ENCODE peak calls at places on chromosomes 13 and 19, in nine cellular contexts. W, B, Z, Y, L, J, Q, X and O are unnamed samples.

GRCh38 chr13:111853766-111854165 is 213.2 kb upstream of the SOX1 start:
- DNase-seq in W (no peak), B (no peak), Q (peak; percentile 24), X (no peak), Z (no peak), J (no peak), L (no peak), Y (no peak), O (no peak)

GRCh38 chr13:45206340-45206739 is 5.5 kb upstream of the KCTD4 start:
- DNase-seq in Y (peak; percentile 99), B (no peak), X (peak; percentile 69), Z (peak; percentile 87), Q (no peak), J (no peak), L (no peak), W (peak; percentile 97), O (no peak)

GRCh38 chr19:55305491-55305890 is 19.6 kb downstream of the TMEM150B start:
- DNase-seq in L (no peak), J (no peak), W (no peak), Q (no peak), Z (no peak), X (no peak), Y (peak; percentile 26), B (peak; percentile 30), O (peak; percentile 10)

GRCh38 chr19:38838208-38838985 is 6.8 kb upstream of the ECH1 start:
- DNase-seq in B (no peak), Z (no peak), L (no peak), Q (no peak), W (no peak), X (no peak), Y (peak; percentile 95), J (no peak), O (no peak)

GRCh38 chr13:22173605-22174004 is 502.7 kb downstream of the FGF9 start:
- DNase-seq in Q (no peak), L (no peak), W (no peak), Y (peak; percentile 64), Z (peak; percentile 24), X (no peak), B (no peak), J (no peak), O (no peak)

GRCh38 chr19:49415102-49415809 is 8.0 kb downstream of the PTH2 start:
- DNase-seq in Y (no peak), Z (no peak), J (no peak), X (peak; percentile 82), B (no peak), W (no peak), L (no peak), Q (no peak), O (no peak)

GRCh38 chr13:39036212-39036611 is 1.7 kb downstream of the PROSER1 start:
- DNase-seq in X (no peak), J (no peak), Q (no peak), B (no peak), Y (peak; percentile 47), L (no peak), Z (no peak), W (peak; percentile 12), O (no peak)

GRCh38 chr19:54420383-54421168 is 5.3 kb downstream of the TTYH1 start:
- DNase-seq in Q (no peak), L (no peak), Z (no peak), Y (no peak), W (no peak), B (no peak), J (peak; percentile 74), X (no peak), O (no peak)

GRCh38 chr13:24389506-24389905 is 80.1 kb downstream of the C1QTNF9 start:
- DNase-seq in Q (no peak), Z (no peak), Y (no peak), X (no peak), J (no peak), B (no peak), W (no peak), L (no peak), O (no peak)

GRCh38 chr13:102774596-102775375 is 1.2 kb upstream of the TEX30 start:
- DNase-seq in W (no peak), Q (no peak), Y (no peak), B (no peak), X (no peak), J (no peak), Z (no peak), L (no peak), O (no peak)

GRCh38 chr13:34044041-34044440 is 226.1 kb downstream of the RFC3 start:
- DNase-seq in Q (no peak), B (no peak), L (no peak), Z (peak; percentile 61), Y (peak; percentile 35), J (no peak), X (no peak), W (peak; percentile 75), O (no peak)

GRCh38 chr19:46603195-46603637 is 2.1 kb downstream of the CALM3 start:
- DNase-seq in J (peak; percentile 20), Q (no peak), L (no peak), X (no peak), Z (no peak), Y (no peak), B (no peak), W (no peak), O (no peak)

GRCh38 chr19:2793126-2793525 is 7.8 kb downstream of the THOP1 start:
- DNase-seq in B (no peak), J (no peak), Z (no peak), W (no peak), L (no peak), X (no peak), Y (no peak), Q (no peak), O (no peak)

GRCh38 chr13:80033286-80033685 is 307.6 kb downstream of the SPRY2 start:
- DNase-seq in Y (peak; percentile 41), X (no peak), J (no peak), Z (no peak), L (no peak), B (no peak), W (no peak), Q (no peak), O (no peak)

GRCh38 chr19:12705169-12705568 is 8.7 kb upstream of the FBXW9 start:
- DNase-seq in L (no peak), J (no peak), X (no peak), W (no peak), B (no peak), Q (no peak), Y (no peak), Z (no peak), O (no peak)

GRCh38 chr19:6802336-6803035 is 30.0 kb downstream of the VAV1 start:
- DNase-seq in Y (peak; percentile 64), W (no peak), L (no peak), B (peak; percentile 27), Q (peak; percentile 84), X (peak; percentile 73), J (peak; percentile 37), Z (no peak), O (no peak)

GRCh38 chr13:49226613-49227012 is 6.5 kb downstream of the MLNR start:
- DNase-seq in L (no peak), Q (no peak), Z (no peak), J (no peak), W (no peak), X (no peak), Y (no peak), B (no peak), O (no peak)

GRCh38 chr13:78102121-78102677 is 183.6 kb upstream of the EDNRB start:
- DNase-seq in Z (peak; percentile 8), X (peak; percentile 14), B (peak; percentile 18), Y (peak; percentile 29), Q (no peak), L (no peak), W (peak; percentile 40), J (peak; percentile 26), O (no peak)

GRCh38 chr19:1936430-1936829 is 4.5 kb upstream of the CSNK1G2 start:
- DNase-seq in L (no peak), W (no peak), X (no peak), Q (no peak), Y (no peak), Z (no peak), J (no peak), B (no peak), O (no peak)

GRCh38 chr13:76725211-76725610 is 161.0 kb downstream of the KCTD12 start:
- DNase-seq in L (no peak), J (no peak), Z (peak; percentile 38), B (no peak), W (peak; percentile 39), Y (no peak), Q (no peak), X (no peak), O (no peak)

DNA sequence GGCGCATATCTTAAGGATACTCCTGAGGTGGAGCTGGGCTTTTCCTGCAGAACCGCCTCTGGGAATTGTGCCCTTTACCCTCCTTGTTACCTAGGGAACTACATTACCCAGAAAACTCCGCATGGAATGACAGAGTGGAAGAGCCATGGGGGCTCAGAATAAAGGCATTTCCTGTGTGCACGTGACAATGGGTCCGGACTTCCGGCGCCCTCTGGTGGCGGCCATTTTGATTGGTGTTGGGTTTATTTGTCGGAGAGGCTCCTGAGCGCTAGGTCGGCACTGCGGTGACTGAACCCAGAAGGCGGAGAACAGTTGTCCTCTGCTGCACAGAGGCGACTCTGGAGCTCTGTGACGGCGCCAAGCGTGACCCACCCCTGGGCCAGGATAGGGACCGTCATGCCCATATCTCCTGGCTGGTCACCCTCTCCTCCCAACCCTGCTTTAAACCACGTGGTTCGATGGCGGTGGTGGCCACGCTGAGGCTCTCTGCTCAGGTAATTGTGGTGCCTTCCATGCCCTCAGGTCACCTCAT is at the start of gene ZNF587B:
- DNase-seq in L (no peak), Q (peak; percentile 81), Z (no peak), W (peak; percentile 44), X (peak; percentile 18), Y (peak; percentile 78), J (peak; percentile 76), B (peak; percentile 60), O (no peak)
- H3K4me3 ChIP-seq in L (peak within 1 kb of the TSS; percentile 28), Q (peak within 1 kb of the TSS; percentile 33), Z (peak within 1 kb of the TSS; percentile 46), W (peak within 1 kb of the TSS; percentile 61), X (no peak within 1 kb of the TSS), Y (peak within 1 kb of the TSS; percentile 59), J (peak within 1 kb of the TSS; percentile 51), B (peak within 1 kb of the TSS; percentile 65), O (no peak within 1 kb of the TSS)

DNA sequence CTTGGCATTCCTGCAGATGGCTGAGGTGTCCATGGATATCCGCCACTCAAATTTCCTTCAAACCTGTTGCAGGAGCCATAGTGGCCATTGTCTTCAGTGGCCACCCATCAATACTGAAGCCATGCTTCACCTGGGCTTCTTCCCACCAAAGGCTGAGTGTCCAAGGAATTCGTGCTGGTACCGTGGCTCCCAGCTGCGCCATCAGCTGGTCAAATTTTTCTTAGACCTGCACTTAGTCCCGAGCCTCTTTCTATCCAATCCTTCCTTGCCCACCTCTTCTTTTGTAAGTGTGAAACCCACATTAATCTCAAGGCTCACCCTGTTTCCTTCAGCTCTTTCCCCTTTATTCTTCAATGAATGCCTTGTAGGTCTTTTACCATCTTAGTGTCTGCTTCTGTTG is 152.1 kb downstream of the PCDH9 start:
- DNase-seq in J (no peak), L (no peak), X (no peak), Z (no peak), B (no peak), Q (no peak), W (no peak), Y (no peak), O (no peak)
- TF ChIP-seq CTCF in J (no peak), L (no peak), X (no peak), Z (no peak), B (no peak), Q (no peak), W (no peak), Y (no peak), O (no peak)

GRCh38 chr13:27595055-27595811 is 25.1 kb downstream of the LNX2 start:
- DNase-seq in W (no peak), Z (no peak), Y (no peak), X (no peak), Q (no peak), B (no peak), J (no peak), L (no peak), O (no peak)
- H3K4me3 ChIP-seq in W (no peak overlapping the region), Z (no peak overlapping the region), Y (no peak overlapping the region), X (no peak overlapping the region), Q (no peak overlapping the region), B (no peak overlapping the region), J (no peak overlapping the region), L (no peak overlapping the region), O (no peak overlapping the region)

GRCh38 chr13:59750860-59751259 is 412.9 kb downstream of the DIAPH3 start:
- DNase-seq in W (peak; percentile 81), X (no peak), Z (peak; percentile 40), J (no peak), Q (no peak), Y (peak; percentile 21), B (no peak), L (no peak), O (no peak)
- TF ChIP-seq CTCF in W (no peak), X (no peak), Z (no peak), J (no peak), Q (no peak), Y (no peak), B (no peak), L (no peak), O (no peak)